ENCODE peak calls at places on chromosome 18, in five cellular contexts. One of them, this sample, is unnamed.

GRCh38 chr18:46071615-46071893 is 506 bp downstream of the PSTPIP2 start:
- DNase-seq in endodermal cell: peak
- DNase-seq in aorta: no peak
- DNase-seq in AG09309: no peak
- DNase-seq in iPS DF 6.9: no peak
- DNase-seq in this sample: no peak

GRCh38 chr18:731185-731584 is 18.8 kb upstream of the ENOSF1 start:
- DNase-seq in AG09309: no peak
- DNase-seq in iPS DF 6.9: no peak
- DNase-seq in aorta: no peak
- DNase-seq in endodermal cell: no peak
- DNase-seq in this sample: no peak

GRCh38 chr18:34760444-34760843 is 50.3 kb downstream of the DTNA start:
- DNase-seq in aorta: no peak
- DNase-seq in AG09309: no peak
- DNase-seq in iPS DF 6.9: no peak
- DNase-seq in endodermal cell: no peak
- DNase-seq in this sample: no peak

GRCh38 chr18:21187886-21188285 is 54.1 kb upstream of the GREB1L start:
- DNase-seq in aorta: no peak
- DNase-seq in AG09309: no peak
- DNase-seq in endodermal cell: no peak
- DNase-seq in iPS DF 6.9: no peak
- DNase-seq in this sample: no peak

GRCh38 chr18:14769381-14769780 is 21.4 kb downstream of the ANKRD30B start:
- DNase-seq in iPS DF 6.9: no peak
- DNase-seq in aorta: no peak
- DNase-seq in AG09309: no peak
- DNase-seq in endodermal cell: no peak
- DNase-seq in this sample: no peak

GRCh38 chr18:26614374-26614773 is 66.0 kb upstream of the KCTD1 start:
- DNase-seq in AG09309: no peak
- DNase-seq in iPS DF 6.9: no peak
- DNase-seq in aorta: no peak
- DNase-seq in endodermal cell: peak
- DNase-seq in this sample: no peak

GRCh38 chr18:62420151-62420512 is 95.0 kb downstream of the TNFRSF11A start:
- DNase-seq in AG09309: no peak
- DNase-seq in endodermal cell: no peak
- DNase-seq in iPS DF 6.9: no peak
- DNase-seq in aorta: no peak
- DNase-seq in this sample: no peak

GRCh38 chr18:45626330-45627203 is 11.3 kb downstream of the SLC14A2 start:
- DNase-seq in endodermal cell: peak
- DNase-seq in iPS DF 6.9: no peak
- DNase-seq in AG09309: peak
- DNase-seq in aorta: no peak
- DNase-seq in this sample: no peak

GRCh38 chr18:9949315-9949714 is 35.5 kb downstream of the VAPA start:
- DNase-seq in iPS DF 6.9: no peak
- DNase-seq in AG09309: no peak
- DNase-seq in endodermal cell: no peak
- DNase-seq in aorta: no peak
- DNase-seq in this sample: no peak

GRCh38 chr18:49640741-49641140 is 78.9 kb downstream of the LIPG start:
- DNase-seq in AG09309: no peak
- DNase-seq in endodermal cell: peak
- DNase-seq in iPS DF 6.9: no peak
- DNase-seq in aorta: no peak
- DNase-seq in this sample: no peak

GRCh38 chr18:26549486-26550435 is 1.4 kb upstream of the KCTD1 start:
- DNase-seq in AG09309: peak
- DNase-seq in aorta: peak
- DNase-seq in endodermal cell: peak
- DNase-seq in iPS DF 6.9: no peak
- DNase-seq in this sample: no peak

GRCh38 chr18:79573921-79574491 is 105.6 kb upstream of the CTDP1 start:
- DNase-seq in aorta: peak
- DNase-seq in AG09309: no peak
- DNase-seq in iPS DF 6.9: no peak
- DNase-seq in endodermal cell: peak
- DNase-seq in this sample: no peak

GRCh38 chr18:64488698-64489097 is 339.8 kb upstream of the LINC00305 start:
- DNase-seq in AG09309: no peak
- DNase-seq in endodermal cell: no peak
- DNase-seq in aorta: no peak
- DNase-seq in iPS DF 6.9: no peak
- DNase-seq in this sample: no peak

GRCh38 chr18:36518839-36519238 is 221.3 kb downstream of the FHOD3 start:
- DNase-seq in AG09309: no peak
- DNase-seq in iPS DF 6.9: no peak
- DNase-seq in aorta: no peak
- DNase-seq in endodermal cell: no peak
- DNase-seq in this sample: no peak

GRCh38 chr18:45044787-45045186 is 364.1 kb downstream of the SETBP1 start:
- DNase-seq in endodermal cell: no peak
- DNase-seq in AG09309: no peak
- DNase-seq in aorta: no peak
- DNase-seq in iPS DF 6.9: no peak
- DNase-seq in this sample: no peak

GRCh38 chr18:49677762-49678398 is 116.0 kb downstream of the LIPG start:
- DNase-seq in endodermal cell: no peak
- DNase-seq in aorta: no peak
- DNase-seq in iPS DF 6.9: no peak
- DNase-seq in AG09309: no peak
- DNase-seq in this sample: no peak

GRCh38 chr18:79545714-79546113 is 133.9 kb upstream of the CTDP1 start:
- DNase-seq in endodermal cell: peak
- DNase-seq in iPS DF 6.9: no peak
- DNase-seq in AG09309: no peak
- DNase-seq in aorta: peak
- DNase-seq in this sample: no peak

GRCh38 chr18:56890632-56891031 is 239.5 kb downstream of the WDR7 start:
- DNase-seq in endodermal cell: peak
- DNase-seq in AG09309: peak
- DNase-seq in aorta: no peak
- DNase-seq in iPS DF 6.9: no peak
- DNase-seq in this sample: peak

GRCh38 chr18:48477353-48477752 is 61.5 kb upstream of the CTIF start:
- DNase-seq in AG09309: no peak
- DNase-seq in endodermal cell: no peak
- DNase-seq in aorta: no peak
- DNase-seq in iPS DF 6.9: no peak
- DNase-seq in this sample: no peak

GRCh38 chr18:45686892-45687611 is 36.9 kb upstream of the SLC14A1 start:
- DNase-seq in aorta: no peak
- DNase-seq in endodermal cell: peak
- DNase-seq in iPS DF 6.9: no peak
- DNase-seq in AG09309: no peak
- DNase-seq in this sample: no peak

GRCh38 chr18:78527984-78528383 is 451.6 kb upstream of the SALL3 start:
- DNase-seq in aorta: no peak
- DNase-seq in endodermal cell: no peak
- DNase-seq in iPS DF 6.9: no peak
- DNase-seq in AG09309: no peak
- DNase-seq in this sample: no peak

GRCh38 chr18:77062518-77063003 is 70.0 kb downstream of the MBP start:
- DNase-seq in iPS DF 6.9: no peak
- DNase-seq in aorta: no peak
- DNase-seq in AG09309: no peak
- DNase-seq in endodermal cell: no peak
- DNase-seq in this sample: no peak

GRCh38 chr18:413263-413662 is 87.2 kb downstream of the COLEC12 start:
- DNase-seq in iPS DF 6.9: no peak
- DNase-seq in endodermal cell: no peak
- DNase-seq in aorta: no peak
- DNase-seq in AG09309: no peak
- DNase-seq in this sample: no peak

GRCh38 chr18:41096504-41096903 is 858.5 kb upstream of the PIK3C3 start:
- DNase-seq in AG09309: no peak
- DNase-seq in endodermal cell: no peak
- DNase-seq in aorta: no peak
- DNase-seq in iPS DF 6.9: no peak
- DNase-seq in this sample: peak

GRCh38 chr18:79855147-79855910 is 57.6 kb downstream of the KCNG2 start:
- DNase-seq in aorta: no peak
- DNase-seq in iPS DF 6.9: no peak
- DNase-seq in endodermal cell: no peak
- DNase-seq in AG09309: no peak
- DNase-seq in this sample: no peak

GRCh38 chr18:32674491-32674890 is 98.3 kb downstream of the KLHL14 start:
- DNase-seq in aorta: no peak
- DNase-seq in endodermal cell: no peak
- DNase-seq in AG09309: no peak
- DNase-seq in iPS DF 6.9: no peak
- DNase-seq in this sample: peak

GRCh38 chr18:59357928-59358327 is 1.1 kb downstream of the LMAN1 start:
- DNase-seq in AG09309: peak
- DNase-seq in endodermal cell: no peak
- DNase-seq in iPS DF 6.9: no peak
- DNase-seq in aorta: no peak
- DNase-seq in this sample: no peak

GRCh38 chr18:75391275-75392115 is 36.0 kb downstream of the SMIM21 start:
- DNase-seq in aorta: no peak
- DNase-seq in iPS DF 6.9: no peak
- DNase-seq in AG09309: no peak
- DNase-seq in endodermal cell: no peak
- DNase-seq in this sample: no peak

GRCh38 chr18:53799134-53799533 is 425.3 kb downstream of the MBD2 start:
- DNase-seq in endodermal cell: no peak
- DNase-seq in aorta: no peak
- DNase-seq in AG09309: no peak
- DNase-seq in iPS DF 6.9: no peak
- DNase-seq in this sample: no peak

GRCh38 chr18:2526320-2526719 is 45.0 kb downstream of the METTL4 start:
- DNase-seq in AG09309: no peak
- DNase-seq in endodermal cell: no peak
- DNase-seq in iPS DF 6.9: no peak
- DNase-seq in aorta: no peak
- DNase-seq in this sample: no peak

GRCh38 chr18:49177812-49178211 is 227.0 kb upstream of the SMAD7 start:
- DNase-seq in AG09309: peak
- DNase-seq in iPS DF 6.9: no peak
- DNase-seq in aorta: no peak
- DNase-seq in endodermal cell: no peak
- DNase-seq in this sample: no peak

GRCh38 chr18:31250902-31251301 is 67.1 kb upstream of the DSG1 start:
- DNase-seq in aorta: no peak
- DNase-seq in endodermal cell: no peak
- DNase-seq in iPS DF 6.9: no peak
- DNase-seq in AG09309: no peak
- DNase-seq in this sample: no peak

GRCh38 chr18:22710628-22711380 is 222.3 kb upstream of the RBBP8 start:
- DNase-seq in iPS DF 6.9: no peak
- DNase-seq in endodermal cell: peak
- DNase-seq in aorta: peak
- DNase-seq in AG09309: peak
- DNase-seq in this sample: no peak

GRCh38 chr18:22713511-22713910 is 219.6 kb upstream of the RBBP8 start:
- DNase-seq in endodermal cell: no peak
- DNase-seq in aorta: no peak
- DNase-seq in iPS DF 6.9: no peak
- DNase-seq in AG09309: no peak
- DNase-seq in this sample: no peak

GRCh38 chr18:22709288-22710060 is 223.7 kb upstream of the RBBP8 start:
- DNase-seq in endodermal cell: no peak
- DNase-seq in AG09309: peak
- DNase-seq in iPS DF 6.9: no peak
- DNase-seq in aorta: no peak
- DNase-seq in this sample: no peak

DNA sequence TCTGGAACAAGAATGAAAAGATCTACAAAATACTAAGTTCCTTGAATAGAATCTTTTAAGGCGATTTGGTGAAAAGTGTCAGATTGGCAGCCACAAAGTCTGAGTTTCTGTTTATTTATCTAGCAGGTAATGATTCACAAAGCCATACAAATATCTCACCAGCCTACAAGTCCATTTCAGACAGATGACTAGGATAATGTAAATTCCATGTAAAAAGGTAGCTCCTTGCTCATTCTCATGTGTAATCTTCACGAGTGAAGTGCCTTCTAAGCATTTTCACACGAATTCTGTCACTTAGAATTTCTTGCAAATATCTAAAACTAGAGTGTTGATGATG is 221.8 kb upstream of the RBBP8 start:
- DNase-seq in iPS DF 6.9: no peak
- DNase-seq in endodermal cell: no peak
- DNase-seq in aorta: no peak
- DNase-seq in AG09309: no peak
- DNase-seq in this sample: no peak
- H3K4me3 ChIP-seq in iPS DF 6.9: no peak
- H3K4me3 ChIP-seq in endodermal cell: peak
- H3K4me3 ChIP-seq in aorta: no peak
- H3K4me3 ChIP-seq in AG09309: peak
- H3K4me3 ChIP-seq in this sample: no peak

DNA sequence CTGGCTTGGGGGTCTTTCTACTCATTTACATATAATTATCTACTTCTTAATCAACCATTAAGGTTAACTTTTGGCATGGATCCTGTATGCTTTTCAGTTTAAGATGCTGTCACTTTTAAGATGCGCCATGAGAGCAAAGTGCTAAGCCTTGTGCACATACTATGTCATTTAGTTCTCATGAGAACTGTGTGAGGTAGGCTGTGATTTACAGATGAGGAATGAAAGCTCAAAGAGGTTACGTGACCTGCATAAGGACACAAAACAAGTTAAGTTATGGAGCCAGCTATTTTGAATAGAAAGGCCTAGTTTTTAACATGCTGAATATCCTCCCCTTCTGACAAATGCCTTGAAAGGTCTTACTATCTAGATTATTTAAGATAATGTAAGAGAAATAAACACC is 4.2 kb downstream of the NEDD4L start:
- DNase-seq in aorta: no peak
- DNase-seq in endodermal cell: no peak
- DNase-seq in iPS DF 6.9: no peak
- DNase-seq in AG09309: no peak
- DNase-seq in this sample: no peak
- H3K4me3 ChIP-seq in aorta: no peak
- H3K4me3 ChIP-seq in endodermal cell: no peak
- H3K4me3 ChIP-seq in iPS DF 6.9: no peak
- H3K4me3 ChIP-seq in AG09309: no peak
- H3K4me3 ChIP-seq in this sample: no peak

DNA sequence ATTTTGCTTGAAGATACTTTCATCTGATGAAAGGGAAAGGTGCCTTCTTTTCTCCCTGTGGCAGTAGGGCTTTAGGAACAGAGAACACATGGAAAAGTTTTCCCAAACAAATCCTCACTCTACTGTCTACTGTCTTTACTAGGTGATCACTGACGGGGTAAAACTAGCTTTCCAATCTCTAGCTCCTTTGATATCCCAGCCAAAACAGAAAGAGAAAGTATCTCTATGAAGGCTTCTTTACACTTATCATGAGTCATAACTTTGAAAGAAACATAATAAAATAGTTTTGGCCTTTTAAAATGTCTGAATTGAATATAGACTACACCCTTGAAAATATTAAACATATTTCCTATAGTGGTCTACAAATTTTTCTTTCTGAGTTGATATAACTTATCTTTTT is 214.5 kb downstream of the DSEL start:
- DNase-seq in iPS DF 6.9: no peak
- DNase-seq in aorta: no peak
- DNase-seq in endodermal cell: no peak
- DNase-seq in AG09309: no peak
- DNase-seq in this sample: no peak
- H3K4me3 ChIP-seq in iPS DF 6.9: no peak
- H3K4me3 ChIP-seq in aorta: no peak
- H3K4me3 ChIP-seq in endodermal cell: no peak
- H3K4me3 ChIP-seq in AG09309: no peak
- H3K4me3 ChIP-seq in this sample: no peak

GRCh38 chr18:3623769-3624545 is 174.0 kb downstream of the TGIF1 start:
- DNase-seq in iPS DF 6.9: no peak
- DNase-seq in endodermal cell: peak
- DNase-seq in AG09309: peak
- DNase-seq in aorta: peak
- DNase-seq in this sample: no peak
- H3K4me3 ChIP-seq in iPS DF 6.9: no peak
- H3K4me3 ChIP-seq in endodermal cell: no peak
- H3K4me3 ChIP-seq in AG09309: peak
- H3K4me3 ChIP-seq in aorta: no peak
- H3K4me3 ChIP-seq in this sample: no peak